ENCODE peak calls at places on chromosomes 2 and 18, in ten cellular contexts. One of them, this sample, is unnamed. For H3K4me1, the result is how much of the 10 kb centered on the place peaks cover.

GRCh38 chr18:78927616-78928015 is 52.0 kb upstream of the SALL3 start:
- DNase-seq in suprapubic skin: no peak
- DNase-seq in SK-N-SH: no peak
- DNase-seq in K562: no peak
- DNase-seq in transverse colon: no peak
- DNase-seq in GM12878: no peak
- DNase-seq in esophagus muscularis mucosa: no peak
- DNase-seq in sigmoid colon: no peak
- DNase-seq in upper lobe of left lung: no peak
- DNase-seq in H1: no peak
- DNase-seq in this sample: no peak

GRCh38 chr2:236176417-236176816 is 8.2 kb upstream of the GBX2 start:
- DNase-seq in suprapubic skin: no peak
- DNase-seq in SK-N-SH: peak
- DNase-seq in K562: peak
- DNase-seq in transverse colon: no peak
- DNase-seq in GM12878: no peak
- DNase-seq in esophagus muscularis mucosa: no peak
- DNase-seq in sigmoid colon: peak
- DNase-seq in upper lobe of left lung: no peak
- DNase-seq in H1: no peak
- DNase-seq in this sample: no peak

GRCh38 chr2:26650713-26651457 is 9.7 kb upstream of the CIB4 start:
- DNase-seq in suprapubic skin: no peak
- DNase-seq in SK-N-SH: no peak
- DNase-seq in K562: no peak
- DNase-seq in transverse colon: no peak
- DNase-seq in GM12878: no peak
- DNase-seq in esophagus muscularis mucosa: no peak
- DNase-seq in sigmoid colon: no peak
- DNase-seq in upper lobe of left lung: no peak
- DNase-seq in H1: no peak
- DNase-seq in this sample: peak

GRCh38 chr2:70608373-70608772 is 54.7 kb upstream of the TGFA start:
- DNase-seq in suprapubic skin: no peak
- DNase-seq in SK-N-SH: no peak
- DNase-seq in K562: no peak
- DNase-seq in transverse colon: no peak
- DNase-seq in GM12878: no peak
- DNase-seq in esophagus muscularis mucosa: no peak
- DNase-seq in sigmoid colon: no peak
- DNase-seq in upper lobe of left lung: no peak
- DNase-seq in H1: no peak
- DNase-seq in this sample: no peak

GRCh38 chr2:226556050-226556449 is 243.6 kb downstream of the IRS1 start:
- DNase-seq in suprapubic skin: no peak
- DNase-seq in SK-N-SH: no peak
- DNase-seq in K562: no peak
- DNase-seq in transverse colon: no peak
- DNase-seq in GM12878: no peak
- DNase-seq in esophagus muscularis mucosa: no peak
- DNase-seq in sigmoid colon: no peak
- DNase-seq in upper lobe of left lung: no peak
- DNase-seq in H1: no peak
- DNase-seq in this sample: no peak

GRCh38 chr2:95345415-95346235 is 48.5 kb downstream of the KCNIP3 start:
- DNase-seq in suprapubic skin: peak
- DNase-seq in SK-N-SH: peak
- DNase-seq in K562: peak
- DNase-seq in transverse colon: peak
- DNase-seq in GM12878: no peak
- DNase-seq in esophagus muscularis mucosa: no peak
- DNase-seq in sigmoid colon: peak
- DNase-seq in upper lobe of left lung: peak
- DNase-seq in H1: peak
- DNase-seq in this sample: peak

GRCh38 chr2:55807900-55808299 is 114.3 kb upstream of the PNPT1 start:
- DNase-seq in suprapubic skin: no peak
- DNase-seq in SK-N-SH: no peak
- DNase-seq in K562: no peak
- DNase-seq in transverse colon: no peak
- DNase-seq in GM12878: no peak
- DNase-seq in esophagus muscularis mucosa: no peak
- DNase-seq in sigmoid colon: no peak
- DNase-seq in upper lobe of left lung: no peak
- DNase-seq in H1: no peak
- DNase-seq in this sample: no peak

GRCh38 chr2:222442665-222443064 is 18.3 kb downstream of the SGPP2 start:
- DNase-seq in suprapubic skin: no peak
- DNase-seq in SK-N-SH: no peak
- DNase-seq in K562: no peak
- DNase-seq in transverse colon: no peak
- DNase-seq in GM12878: no peak
- DNase-seq in esophagus muscularis mucosa: no peak
- DNase-seq in sigmoid colon: no peak
- DNase-seq in upper lobe of left lung: no peak
- DNase-seq in H1: no peak
- DNase-seq in this sample: no peak

GRCh38 chr2:190718652-190719526 is 70.0 kb downstream of the NAB1 start:
- DNase-seq in suprapubic skin: peak
- DNase-seq in SK-N-SH: peak
- DNase-seq in K562: no peak
- DNase-seq in transverse colon: peak
- DNase-seq in GM12878: peak
- DNase-seq in esophagus muscularis mucosa: peak
- DNase-seq in sigmoid colon: no peak
- DNase-seq in upper lobe of left lung: peak
- DNase-seq in H1: peak
- DNase-seq in this sample: peak
- TF ChIP-seq EP300 in suprapubic skin: no peak
- TF ChIP-seq EP300 in SK-N-SH: no peak
- TF ChIP-seq EP300 in K562: no peak
- TF ChIP-seq EP300 in transverse colon: no peak
- TF ChIP-seq EP300 in GM12878: peak
- TF ChIP-seq EP300 in esophagus muscularis mucosa: no peak
- TF ChIP-seq EP300 in sigmoid colon: no peak
- TF ChIP-seq EP300 in upper lobe of left lung: peak
- TF ChIP-seq EP300 in H1: no peak
- TF ChIP-seq EP300 in this sample: peak

DNA sequence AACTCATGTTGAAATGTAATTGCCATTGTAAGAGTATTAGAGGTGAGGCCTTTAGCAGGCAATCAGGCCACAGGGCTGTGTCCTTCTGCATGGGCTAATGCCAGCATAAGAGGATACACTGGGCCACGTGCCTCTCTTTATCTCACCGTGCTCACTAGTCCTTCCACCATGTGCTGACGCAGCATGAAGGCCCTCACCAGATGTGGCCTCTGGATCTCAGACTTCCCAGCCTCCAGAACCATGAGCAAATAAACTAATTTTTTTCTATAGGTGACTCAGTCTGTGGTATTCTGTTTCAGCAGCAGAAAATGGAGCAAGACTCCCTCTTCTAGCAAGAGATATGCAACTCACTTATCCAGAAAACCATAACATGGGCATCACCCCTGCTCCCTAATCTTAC is 149.7 kb upstream of the ZNF236 start:
- DNase-seq in suprapubic skin: no peak
- DNase-seq in SK-N-SH: no peak
- DNase-seq in K562: no peak
- DNase-seq in transverse colon: no peak
- DNase-seq in GM12878: no peak
- DNase-seq in esophagus muscularis mucosa: no peak
- DNase-seq in sigmoid colon: no peak
- DNase-seq in upper lobe of left lung: no peak
- DNase-seq in H1: no peak
- DNase-seq in this sample: no peak
- TF ChIP-seq POLR2AphosphoS5 in suprapubic skin: no peak
- TF ChIP-seq POLR2AphosphoS5 in SK-N-SH: no peak
- TF ChIP-seq POLR2AphosphoS5 in K562: no peak
- TF ChIP-seq POLR2AphosphoS5 in transverse colon: no peak
- TF ChIP-seq POLR2AphosphoS5 in GM12878: no peak
- TF ChIP-seq POLR2AphosphoS5 in esophagus muscularis mucosa: no peak
- TF ChIP-seq POLR2AphosphoS5 in sigmoid colon: no peak
- TF ChIP-seq POLR2AphosphoS5 in upper lobe of left lung: no peak
- TF ChIP-seq POLR2AphosphoS5 in H1: no peak
- TF ChIP-seq POLR2AphosphoS5 in this sample: no peak

GRCh38 chr18:75489493-75490190 is 62.1 kb upstream of the SMIM21 start:
- DNase-seq in suprapubic skin: no peak
- DNase-seq in SK-N-SH: no peak
- DNase-seq in K562: no peak
- DNase-seq in transverse colon: no peak
- DNase-seq in GM12878: no peak
- DNase-seq in esophagus muscularis mucosa: no peak
- DNase-seq in sigmoid colon: no peak
- DNase-seq in upper lobe of left lung: no peak
- DNase-seq in H1: no peak
- DNase-seq in this sample: no peak

GRCh38 chr18:75491361-75491760 is 63.9 kb upstream of the SMIM21 start:
- DNase-seq in suprapubic skin: no peak
- DNase-seq in SK-N-SH: no peak
- DNase-seq in K562: no peak
- DNase-seq in transverse colon: no peak
- DNase-seq in GM12878: no peak
- DNase-seq in esophagus muscularis mucosa: no peak
- DNase-seq in sigmoid colon: no peak
- DNase-seq in upper lobe of left lung: no peak
- DNase-seq in H1: no peak
- DNase-seq in this sample: no peak

GRCh38 chr18:75497576-75497975 is 70.1 kb upstream of the SMIM21 start:
- DNase-seq in suprapubic skin: no peak
- DNase-seq in SK-N-SH: no peak
- DNase-seq in K562: no peak
- DNase-seq in transverse colon: no peak
- DNase-seq in GM12878: no peak
- DNase-seq in esophagus muscularis mucosa: no peak
- DNase-seq in sigmoid colon: no peak
- DNase-seq in upper lobe of left lung: no peak
- DNase-seq in H1: no peak
- DNase-seq in this sample: no peak

GRCh38 chr18:75496151-75496550 is 68.6 kb upstream of the SMIM21 start:
- DNase-seq in suprapubic skin: no peak
- DNase-seq in SK-N-SH: no peak
- DNase-seq in K562: no peak
- DNase-seq in transverse colon: no peak
- DNase-seq in GM12878: no peak
- DNase-seq in esophagus muscularis mucosa: no peak
- DNase-seq in sigmoid colon: no peak
- DNase-seq in upper lobe of left lung: no peak
- DNase-seq in H1: no peak
- DNase-seq in this sample: no peak

DNA sequence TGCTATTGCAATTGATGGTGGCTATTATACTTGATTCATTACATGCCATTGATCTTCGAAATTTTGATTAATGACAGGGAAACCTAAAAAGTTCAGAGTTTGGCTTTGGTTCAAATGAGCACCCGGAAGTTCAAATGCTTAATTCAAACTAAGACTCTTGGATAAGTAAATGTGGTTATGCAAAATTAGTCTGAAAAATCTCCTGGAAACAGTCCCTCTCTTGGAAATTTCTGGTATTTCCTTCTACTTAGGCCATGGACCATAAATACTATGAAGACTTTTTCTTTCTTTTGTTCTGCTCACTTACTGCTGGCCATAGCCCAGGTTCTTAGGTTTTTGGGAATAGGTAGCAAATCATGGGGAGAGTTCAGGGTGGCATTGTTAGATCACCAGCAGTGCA is 65.4 kb upstream of the SMIM21 start:
- DNase-seq in suprapubic skin: no peak
- DNase-seq in SK-N-SH: no peak
- DNase-seq in K562: no peak
- DNase-seq in transverse colon: no peak
- DNase-seq in GM12878: no peak
- DNase-seq in esophagus muscularis mucosa: no peak
- DNase-seq in sigmoid colon: no peak
- DNase-seq in upper lobe of left lung: no peak
- DNase-seq in H1: no peak
- DNase-seq in this sample: no peak
- H3K4me1 ChIP-seq in suprapubic skin: under half
- H3K4me1 ChIP-seq in SK-N-SH: under half
- H3K4me1 ChIP-seq in K562: under half
- H3K4me1 ChIP-seq in transverse colon: under half
- H3K4me1 ChIP-seq in GM12878: under half
- H3K4me1 ChIP-seq in esophagus muscularis mucosa: under half
- H3K4me1 ChIP-seq in sigmoid colon: under half
- H3K4me1 ChIP-seq in upper lobe of left lung: under half
- H3K4me1 ChIP-seq in H1: under half
- H3K4me1 ChIP-seq in this sample: under half

DNA sequence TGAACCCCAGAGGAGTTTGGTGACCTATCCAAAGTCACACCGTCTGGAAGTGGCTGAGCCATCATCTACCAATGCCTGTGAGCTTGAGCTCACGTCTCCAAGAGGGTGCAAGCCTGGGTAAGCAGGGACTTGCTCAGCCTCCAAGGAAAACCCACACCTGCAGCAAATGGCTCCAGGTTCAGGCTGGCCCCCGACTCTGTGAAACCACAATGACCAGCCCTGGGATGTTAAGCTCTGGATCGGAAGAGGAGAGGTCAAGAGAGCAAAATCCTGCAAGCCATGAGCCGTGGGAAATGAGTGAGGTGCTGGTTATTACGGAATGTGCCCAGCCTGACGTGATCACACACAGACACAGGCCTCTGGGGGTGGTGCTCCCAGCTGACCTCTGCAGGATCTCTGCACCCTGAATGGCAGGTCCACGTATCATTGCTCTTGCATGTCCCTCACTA is 94.1 kb upstream of the OTOS start:
- DNase-seq in suprapubic skin: peak
- DNase-seq in SK-N-SH: no peak
- DNase-seq in K562: no peak
- DNase-seq in transverse colon: no peak
- DNase-seq in GM12878: no peak
- DNase-seq in esophagus muscularis mucosa: no peak
- DNase-seq in sigmoid colon: no peak
- DNase-seq in upper lobe of left lung: peak
- DNase-seq in H1: no peak
- DNase-seq in this sample: no peak
- TF ChIP-seq EP300 in suprapubic skin: no peak
- TF ChIP-seq EP300 in SK-N-SH: no peak
- TF ChIP-seq EP300 in K562: no peak
- TF ChIP-seq EP300 in transverse colon: no peak
- TF ChIP-seq EP300 in GM12878: no peak
- TF ChIP-seq EP300 in esophagus muscularis mucosa: no peak
- TF ChIP-seq EP300 in sigmoid colon: no peak
- TF ChIP-seq EP300 in upper lobe of left lung: no peak
- TF ChIP-seq EP300 in H1: no peak
- TF ChIP-seq EP300 in this sample: no peak

GRCh38 chr2:172234716-172235661 is 132.3 kb upstream of the DLX2 start:
- DNase-seq in suprapubic skin: no peak
- DNase-seq in SK-N-SH: peak
- DNase-seq in K562: no peak
- DNase-seq in transverse colon: peak
- DNase-seq in GM12878: no peak
- DNase-seq in esophagus muscularis mucosa: no peak
- DNase-seq in sigmoid colon: no peak
- DNase-seq in upper lobe of left lung: no peak
- DNase-seq in H1: no peak
- DNase-seq in this sample: peak
- TF ChIP-seq POLR2AphosphoS5 in suprapubic skin: no peak
- TF ChIP-seq POLR2AphosphoS5 in SK-N-SH: no peak
- TF ChIP-seq POLR2AphosphoS5 in K562: no peak
- TF ChIP-seq POLR2AphosphoS5 in transverse colon: peak
- TF ChIP-seq POLR2AphosphoS5 in GM12878: no peak
- TF ChIP-seq POLR2AphosphoS5 in esophagus muscularis mucosa: no peak
- TF ChIP-seq POLR2AphosphoS5 in sigmoid colon: no peak
- TF ChIP-seq POLR2AphosphoS5 in upper lobe of left lung: no peak
- TF ChIP-seq POLR2AphosphoS5 in H1: no peak
- TF ChIP-seq POLR2AphosphoS5 in this sample: no peak